ENCODE peak calls at places on chromosomes 11 and 22, in eight cellular contexts. Y, Q, B, F, O, S, R and L are unnamed samples.

GRCh38 chr22:27863001-27863400 is 56.1 kb downstream of the PITPNB start:
- DNase-seq in Y (no peak), Q (no peak), B (no peak), F (no peak), O (no peak), S (no peak), R (no peak), L (no peak)

GRCh38 chr22:50621491-50621880 is 6.5 kb downstream of the ARSA start:
- DNase-seq in Y (peak; percentile 27), Q (peak; percentile 79), B (peak; percentile 69), F (no peak), O (no peak), S (no peak), R (no peak), L (peak; percentile 51)

GRCh38 chr11:124893781-124894401 is 3.8 kb downstream of the ROBO4 start:
- DNase-seq in Y (no peak), Q (peak; percentile 36), B (no peak), F (no peak), O (no peak), S (no peak), R (no peak), L (no peak)

GRCh38 chr11:18236664-18237356 is at the start of gene SAA4:
- DNase-seq in Y (no peak), Q (no peak), B (no peak), F (no peak), O (no peak), S (no peak), R (no peak), L (no peak)

GRCh38 chr11:93662177-93662575 is 694 bp downstream of the CEP295 start:
- DNase-seq in Y (no peak), Q (no peak), B (no peak), F (no peak), O (no peak), S (no peak), R (no peak), L (no peak)

GRCh38 chr11:73866586-73866996 is 10.1 kb downstream of the COA4 start:
- DNase-seq in Y (no peak), Q (no peak), B (no peak), F (no peak), O (no peak), S (no peak), R (no peak), L (peak; percentile 64)

GRCh38 chr11:119993732-119994131 is 144.2 kb downstream of the TRIM29 start:
- DNase-seq in Y (peak; percentile 92), Q (no peak), B (no peak), F (no peak), O (no peak), S (no peak), R (no peak), L (peak; percentile 78)

GRCh38 chr11:9263840-9264380 is 1.2 kb downstream of the DENND5A start:
- DNase-seq in Y (no peak), Q (peak; percentile 74), B (peak; percentile 82), F (no peak), O (no peak), S (no peak), R (peak; percentile 39), L (no peak)

GRCh38 chr22:42294034-42294985 is 23.9 kb upstream of the TCF20 start:
- DNase-seq in Y (peak; percentile 28), Q (peak; percentile 71), B (no peak), F (no peak), O (no peak), S (peak; percentile 55), R (no peak), L (peak; percentile 42)

GRCh38 chr11:86374586-86374985 is at the start of gene CCDC81:
- DNase-seq in Y (no peak), Q (no peak), B (no peak), F (no peak), O (no peak), S (peak; percentile 8), R (no peak), L (no peak)

GRCh38 chr11:109309153-109309552 is 112.8 kb upstream of the C11orf87 start:
- DNase-seq in Y (peak; percentile 81), Q (no peak), B (no peak), F (no peak), O (no peak), S (no peak), R (no peak), L (no peak)

GRCh38 chr11:88100161-88100560 is 75.1 kb downstream of the RAB38 start:
- DNase-seq in Y (no peak), Q (no peak), B (no peak), F (no peak), O (no peak), S (no peak), R (no peak), L (no peak)

GRCh38 chr11:12182650-12183511 is 72.5 kb downstream of the MICAL2 start:
- DNase-seq in Y (no peak), Q (no peak), B (no peak), F (no peak), O (no peak), S (peak; percentile 72), R (no peak), L (no peak)

GRCh38 chr22:49352361-49353169 is 475.1 kb downstream of the BRD1 start:
- DNase-seq in Y (no peak), Q (peak; percentile 56), B (no peak), F (no peak), O (no peak), S (no peak), R (no peak), L (no peak)

GRCh38 chr11:22795914-22796313 is 33.7 kb downstream of the SVIP start:
- DNase-seq in Y (no peak), Q (no peak), B (no peak), F (no peak), O (no peak), S (no peak), R (no peak), L (no peak)

GRCh38 chr22:35648066-35649025 is at the start of gene APOL6:
- DNase-seq in Y (no peak), Q (peak; percentile 83), B (peak; percentile 65), F (no peak), O (no peak), S (peak; percentile 51), R (peak; percentile 36), L (peak; percentile 98)

GRCh38 chr11:126481303-126481680 is 125.8 kb downstream of the ST3GAL4 start:
- DNase-seq in Y (no peak), Q (peak; percentile 44), B (no peak), F (no peak), O (no peak), S (no peak), R (no peak), L (no peak)

GRCh38 chr11:76660533-76661305 is 9.8 kb downstream of the LRRC32 start:
- DNase-seq in Y (no peak), Q (no peak), B (no peak), F (no peak), O (no peak), S (peak; percentile 4), R (no peak), L (no peak)

GRCh38 chr11:87212891-87213290 is 175.2 kb downstream of the TMEM135 start:
- DNase-seq in Y (no peak), Q (no peak), B (no peak), F (no peak), O (no peak), S (no peak), R (no peak), L (no peak)

GRCh38 chr11:83241291-83241946 is 44.7 kb downstream of the CCDC90B start:
- DNase-seq in Y (peak; percentile 49), Q (no peak), B (no peak), F (no peak), O (no peak), S (no peak), R (no peak), L (peak; percentile 83)

GRCh38 chr22:46011627-46012181 is 34.7 kb upstream of the WNT7B start:
- DNase-seq in Y (no peak), Q (no peak), B (no peak), F (no peak), O (no peak), S (no peak), R (no peak), L (no peak)

GRCh38 chr11:115679945-115680344 is 175.7 kb upstream of the CADM1 start:
- DNase-seq in Y (no peak), Q (no peak), B (no peak), F (no peak), O (no peak), S (no peak), R (no peak), L (no peak)

GRCh38 chr22:19891350-19892248 is 36.9 kb upstream of the GNB1L start:
- DNase-seq in Y (peak; percentile 85), Q (peak; percentile 93), B (no peak), F (no peak), O (no peak), S (no peak), R (peak; percentile 77), L (peak; percentile 55)

GRCh38 chr11:111302298-111302697 is 4.0 kb downstream of the POU2AF3 start:
- DNase-seq in Y (peak; percentile 73), Q (no peak), B (no peak), F (no peak), O (no peak), S (no peak), R (no peak), L (peak; percentile 60)

GRCh38 chr11:131408011-131408640 is 37.7 kb downstream of the NTM start:
- DNase-seq in Y (peak; percentile 32), Q (no peak), B (no peak), F (no peak), O (no peak), S (no peak), R (no peak), L (peak; percentile 82)

GRCh38 chr11:95081412-95081811 is 8.2 kb upstream of the ENDOD1 start:
- DNase-seq in Y (no peak), Q (no peak), B (no peak), F (peak; percentile 39), O (no peak), S (peak; percentile 28), R (no peak), L (no peak)

GRCh38 chr22:50465066-50465465 is 9.8 kb downstream of the SBF1 start:
- DNase-seq in Y (no peak), Q (no peak), B (no peak), F (no peak), O (no peak), S (no peak), R (no peak), L (no peak)

GRCh38 chr11:117654281-117654680 is 142.7 kb downstream of the DSCAML1 start:
- DNase-seq in Y (no peak), Q (no peak), B (no peak), F (no peak), O (no peak), S (no peak), R (no peak), L (no peak)

GRCh38 chr11:102615077-102615893 is 9.8 kb downstream of the MMP20 start:
- DNase-seq in Y (no peak), Q (no peak), B (no peak), F (no peak), O (no peak), S (no peak), R (no peak), L (no peak)

GRCh38 chr11:75532200-75532972 is 6.6 kb upstream of the GDPD5 start:
- DNase-seq in Y (peak; percentile 68), Q (peak; percentile 93), B (peak; percentile 40), F (no peak), O (no peak), S (peak; percentile 58), R (peak; percentile 73), L (peak; percentile 83)

GRCh38 chr11:6413791-6414231 is 5.1 kb downstream of the APBB1 start:
- DNase-seq in Y (no peak), Q (peak; percentile 83), B (no peak), F (no peak), O (no peak), S (no peak), R (peak; percentile 67), L (no peak)